ENCODE peak calls at places on chromosome 7, in five cellular contexts. U is GM12891, E is sigmoid colon, K is stomach, Y is GM23338. V is an unnamed sample.

GRCh38 chr7:69374036-69374420 is 224.2 kb upstream of the AUTS2 start:
- DNase-seq in U (no peak), E (no peak), K (no peak), Y (no peak), V (no peak)

GRCh38 chr7:818031-818699 is 14.1 kb upstream of the SUN1 start:
- DNase-seq in U (no peak), E (peak), K (no peak), Y (peak), V (no peak)

GRCh38 chr7:1055084-1055450 is 10.7 kb downstream of the GPR146 start:
- DNase-seq in U (no peak), E (peak), K (peak), Y (no peak), V (no peak)

GRCh38 chr7:153087498-153087897 is 327.9 kb downstream of the ACTR3B start:
- DNase-seq in U (no peak), E (no peak), K (no peak), Y (no peak), V (no peak)

GRCh38 chr7:38222481-38223096 is 44.5 kb downstream of the STARD3NL start:
- DNase-seq in U (no peak), E (no peak), K (no peak), Y (peak), V (no peak)

GRCh38 chr7:151312831-151313809 is 28.5 kb upstream of the NUB1 start:
- DNase-seq in U (no peak), E (no peak), K (no peak), Y (no peak), V (no peak)

GRCh38 chr7:137081694-137082093 is 213.2 kb downstream of the CHRM2 start:
- DNase-seq in U (no peak), E (peak), K (peak), Y (no peak), V (no peak)

GRCh38 chr7:43953071-43953470 is 26.8 kb downstream of the UBE2D4 start:
- DNase-seq in U (no peak), E (peak), K (no peak), Y (no peak), V (no peak)

GRCh38 chr7:105330526-105330925 is 58.2 kb downstream of the SRPK2 start:
- DNase-seq in U (no peak), E (no peak), K (no peak), Y (no peak), V (no peak)

GRCh38 chr7:49848211-49848841 is 74.9 kb downstream of the VWC2 start:
- DNase-seq in U (no peak), E (no peak), K (no peak), Y (no peak), V (no peak)

GRCh38 chr7:17354473-17354872 is 56.0 kb downstream of the AHR start:
- DNase-seq in U (no peak), E (no peak), K (no peak), Y (no peak), V (no peak)

GRCh38 chr7:130363156-130363847 is 17.0 kb upstream of the CPA1 start:
- DNase-seq in U (no peak), E (peak), K (no peak), Y (no peak), V (no peak)

GRCh38 chr7:80719261-80719660 is 80.8 kb downstream of the CD36 start:
- DNase-seq in U (no peak), E (no peak), K (no peak), Y (no peak), V (no peak)

GRCh38 chr7:80724249-80724871 is 85.9 kb downstream of the CD36 start:
- DNase-seq in U (no peak), E (no peak), K (no peak), Y (peak), V (no peak)

GRCh38 chr7:80725181-80725611 is 86.8 kb downstream of the CD36 start:
- DNase-seq in U (no peak), E (no peak), K (no peak), Y (no peak), V (no peak)

GRCh38 chr7:80722596-80723141 is 84.2 kb downstream of the CD36 start:
- DNase-seq in U (no peak), E (peak), K (peak), Y (peak), V (no peak)

DNA sequence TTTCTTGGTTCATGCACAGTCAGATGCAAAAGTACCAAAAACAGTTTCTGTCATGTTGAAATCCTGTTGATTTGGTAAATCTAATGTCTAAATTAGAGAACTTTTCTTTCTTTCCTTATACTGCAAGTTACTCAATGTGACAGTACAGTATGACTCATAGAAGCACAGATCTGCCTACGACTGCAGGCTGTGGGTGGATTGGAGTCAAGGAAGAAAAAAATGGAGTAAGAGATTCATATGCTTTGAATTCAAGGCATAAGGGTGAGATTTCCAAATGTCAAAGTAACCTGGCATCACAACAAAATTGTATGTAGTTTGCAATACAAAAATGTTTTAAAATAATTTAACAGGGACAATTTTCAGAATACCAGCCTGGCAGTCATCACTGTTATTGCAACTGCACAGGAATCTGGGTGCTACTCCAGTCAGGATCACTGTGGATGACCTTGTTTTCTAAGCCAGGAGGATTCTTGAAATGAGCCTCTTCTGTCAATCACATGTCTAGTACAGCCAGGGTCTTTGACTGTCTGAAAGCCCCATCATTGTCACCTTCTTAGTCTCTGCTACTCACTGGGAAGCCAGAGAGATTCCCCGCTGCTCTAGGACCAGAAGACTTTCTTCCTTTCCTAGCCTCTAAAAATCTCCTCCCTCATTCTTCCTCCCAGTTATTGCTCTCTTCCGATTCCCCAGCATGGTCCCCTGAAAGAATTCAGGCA is 83.6 kb downstream of the CD36 start:
- DNase-seq in U (no peak), E (no peak), K (no peak), Y (peak), V (no peak)
- TF ChIP-seq POLR2AphosphoS5 in U (no peak), E (no peak), K (no peak), Y (no peak), V (no peak)

GRCh38 chr7:142408794-142409193 is 150.9 kb upstream of the PRSS58 start:
- DNase-seq in U (no peak), E (no peak), K (no peak), Y (no peak), V (no peak)
- TF ChIP-seq POLR2AphosphoS5 in U (no peak), E (no peak), K (no peak), Y (no peak), V (no peak)

DNA sequence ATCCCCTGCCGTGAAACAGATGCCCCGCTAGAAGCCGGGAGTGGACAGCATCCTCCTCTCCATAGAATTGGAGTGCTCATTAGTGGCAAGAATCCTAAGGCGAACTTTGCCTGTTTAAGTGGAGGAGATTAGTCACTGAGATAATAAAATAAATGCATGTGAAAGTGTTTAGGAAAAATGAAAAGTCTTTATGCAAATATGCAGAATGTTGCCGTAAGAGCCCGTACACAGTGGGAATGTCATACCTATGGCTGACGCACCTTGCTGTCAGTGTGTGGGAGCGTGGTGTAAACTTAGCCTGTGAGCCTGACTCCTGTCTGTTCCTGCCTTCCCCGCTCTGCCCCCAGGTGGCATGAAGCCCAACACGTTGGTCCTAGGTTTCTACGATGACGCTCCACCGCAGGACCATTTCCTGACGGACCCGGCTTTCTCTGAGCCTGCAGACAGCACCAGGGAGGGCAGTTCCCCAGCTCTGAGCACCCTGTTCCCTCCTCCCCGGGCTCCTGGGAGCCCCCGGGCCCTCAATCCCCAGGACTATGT is 1.7 kb upstream of the TRIP6 start:
- DNase-seq in U (no peak), E (no peak), K (no peak), Y (peak), V (no peak)
- TF ChIP-seq POLR2AphosphoS5 in U (no peak), E (no peak), K (no peak), Y (no peak), V (no peak)

GRCh38 chr7:157502701-157503111 is 165.9 kb downstream of the DNAJB6 start:
- DNase-seq in U (no peak), E (peak), K (peak), Y (no peak), V (no peak)
- TF ChIP-seq POLR2AphosphoS5 in U (no peak), E (no peak), K (no peak), Y (no peak), V (no peak)

V was measured in GM12892.